ENCODE peak calls at places on chromosomes 3 and 15, in seven cellular contexts. Q is activated naive CD4-positive, alpha-beta T cell treated with anti-CD3 and anti-CD28 coated beads for 36 hours; D is Peyer's patch; W is NCI-H2171 treated with DMSO at 0.1 percent for 48 hours; T is posterior cingulate gyrus; R is CD8-positive, alpha-beta memory T cell; Y is GM13976. F is an unnamed sample.

GRCh38 chr3:45226206-45226915 is at the start of gene TMEM158:
- DNase-seq in Y (peak), D (peak), R (peak), W (peak), Q (peak), T (peak), F (peak)

GRCh38 chr3:153042088-153042487 is 119.9 kb upstream of the RAP2B start:
- DNase-seq in Y (no peak), W (no peak), Q (no peak), D (no peak), R (no peak), T (no peak), F (no peak)

GRCh38 chr3:168989396-168989795 is 674.1 kb downstream of the MECOM start:
- DNase-seq in Q (no peak), R (no peak), Y (no peak), D (no peak), T (no peak), W (no peak), F (no peak)

GRCh38 chr3:133949438-133949837 is 53.8 kb upstream of the RAB6B start:
- DNase-seq in W (peak), R (no peak), D (no peak), T (no peak), Q (no peak), Y (no peak), F (no peak)

GRCh38 chr15:39704684-39705083 is 78.0 kb downstream of the FSIP1 start:
- DNase-seq in D (no peak), R (no peak), T (no peak), Y (no peak), W (no peak), Q (no peak), F (peak)

GRCh38 chr3:14261229-14261628 is 82.6 kb downstream of the LSM3 start:
- DNase-seq in Q (peak), T (peak), W (peak), Y (peak), R (peak), D (peak), F (peak)

GRCh38 chr3:183339461-183340086 is 86.5 kb downstream of the B3GNT5 start:
- DNase-seq in T (no peak), W (no peak), R (no peak), D (no peak), Y (no peak), Q (no peak), F (no peak)

GRCh38 chr3:140537075-140537474 is 140.8 kb upstream of the TRIM42 start:
- DNase-seq in T (no peak), Y (no peak), R (no peak), W (no peak), Q (no peak), D (no peak), F (no peak)

GRCh38 chr3:64939309-64939708 is 251.5 kb upstream of the ADAMTS9 start:
- DNase-seq in Y (no peak), Q (no peak), R (no peak), W (no peak), T (no peak), D (no peak), F (no peak)

GRCh38 chr3:48418651-48419050 is 11.2 kb downstream of the PLXNB1 start:
- DNase-seq in W (no peak), Q (no peak), T (no peak), R (no peak), Y (no peak), D (no peak), F (no peak)

GRCh38 chr15:90941038-90941437 is 6.0 kb downstream of the UNC45A start:
- DNase-seq in R (no peak), W (no peak), T (no peak), Q (no peak), D (no peak), Y (no peak), F (no peak)

GRCh38 chr3:16300282-16300681 is 35.3 kb downstream of the OXNAD1 start:
- DNase-seq in W (no peak), T (no peak), R (peak), D (no peak), Y (no peak), Q (no peak), F (no peak)

GRCh38 chr3:117600666-117601065 is 891.1 kb downstream of the TUSC7 start:
- DNase-seq in D (no peak), Q (no peak), R (no peak), W (no peak), Y (no peak), T (no peak), F (no peak)

GRCh38 chr3:64694127-64694526 is 6.3 kb upstream of the ADAMTS9 start:
- DNase-seq in R (no peak), T (no peak), Y (no peak), W (no peak), D (no peak), Q (no peak), F (no peak)

GRCh38 chr15:41567870-41568269 is 8.9 kb downstream of the TYRO3 start:
- DNase-seq in W (no peak), Y (peak), R (no peak), D (no peak), T (no peak), Q (no peak), F (no peak)

GRCh38 chr3:160395297-160395696 is 3.7 kb downstream of the IFT80 start:
- DNase-seq in T (no peak), Y (no peak), D (no peak), Q (no peak), W (no peak), R (no peak), F (no peak)

GRCh38 chr3:130997291-130997690 is 29.3 kb downstream of the ASTE1 start:
- DNase-seq in Q (no peak), R (no peak), T (no peak), Y (no peak), D (no peak), W (no peak), F (no peak)

F was measured in midbrain.